ENCODE peak calls at places on chromosomes 5 and 9, in ten cellular contexts. I is psoas muscle, G is tibial nerve, D is right cardiac atrium, W is lower lobe of right lung, H is heart right ventricle, E is choroid plexus epithelial cell, R is lower leg skin, L is upper lobe of left lung, V is OCI-LY7. Q is an unnamed sample.

GRCh38 chr9:117906763-117907162 is 202.6 kb downstream of the TLR4 start:
- DNase-seq in I (no peak), G (no peak), D (no peak), W (no peak), H (no peak), E (no peak), R (no peak), L (no peak), V (no peak), Q (no peak)

GRCh38 chr5:73967347-73967746 is 341.4 kb downstream of the ARHGEF28 start:
- DNase-seq in I (no peak), G (no peak), D (no peak), W (no peak), H (no peak), E (peak), R (no peak), L (no peak), V (no peak), Q (no peak)

GRCh38 chr5:157582731-157583580 is 7.4 kb upstream of the ADAM19 start:
- DNase-seq in I (no peak), G (no peak), D (no peak), W (no peak), H (no peak), E (no peak), R (no peak), L (no peak), V (no peak), Q (no peak)

GRCh38 chr5:168809218-168809617 is 230.1 kb upstream of the PANK3 start:
- DNase-seq in I (no peak), G (no peak), D (no peak), W (no peak), H (no peak), E (no peak), R (no peak), L (no peak), V (no peak), Q (no peak)

GRCh38 chr5:177270653-177271052 is 32.9 kb downstream of the RAB24 start:
- DNase-seq in I (no peak), G (no peak), D (no peak), W (no peak), H (no peak), E (no peak), R (no peak), L (no peak), V (no peak), Q (no peak)

GRCh38 chr5:94009161-94009560 is 267.8 kb upstream of the POU5F2 start:
- DNase-seq in I (no peak), G (no peak), D (no peak), W (no peak), H (no peak), E (no peak), R (no peak), L (no peak), V (no peak), Q (no peak)

GRCh38 chr5:36820900-36821299 is 55.7 kb upstream of the NIPBL start:
- DNase-seq in I (no peak), G (no peak), D (no peak), W (no peak), H (no peak), E (no peak), R (no peak), L (peak), V (no peak), Q (no peak)

GRCh38 chr5:178314961-178315820 is 82.6 kb upstream of the PHYKPL start:
- DNase-seq in I (no peak), G (no peak), D (no peak), W (peak), H (no peak), E (no peak), R (no peak), L (no peak), V (no peak), Q (no peak)

GRCh38 chr9:34508463-34508862 is 14.3 kb downstream of the ENHO start:
- DNase-seq in I (no peak), G (no peak), D (no peak), W (no peak), H (no peak), E (no peak), R (no peak), L (no peak), V (no peak), Q (no peak)

GRCh38 chr5:14268738-14269137 is 125.6 kb downstream of the TRIO start:
- DNase-seq in I (no peak), G (peak), D (peak), W (no peak), H (peak), E (peak), R (no peak), L (no peak), V (no peak), Q (peak)
- H3K4me3 ChIP-seq in I (peak), G (no peak), D (no peak), W (no peak), H (no peak), E (no peak), R (no peak), L (no peak), V (no peak), Q (peak)

GRCh38 chr9:33164138-33164809 is 2.9 kb downstream of the B4GALT1 start:
- DNase-seq in I (no peak), G (peak), D (no peak), W (no peak), H (peak), E (peak), R (no peak), L (no peak), V (peak), Q (no peak)
- H3K4me3 ChIP-seq in I (peak), G (peak), D (peak), W (peak), H (peak), E (peak), R (no peak), L (peak), V (peak), Q (peak)

GRCh38 chr5:35617060-35617434 is 616 bp upstream of the SPEF2 start:
- DNase-seq in I (no peak), G (no peak), D (no peak), W (no peak), H (no peak), E (no peak), R (no peak), L (no peak), V (no peak), Q (no peak)
- H3K4me3 ChIP-seq in I (peak), G (peak), D (peak), W (peak), H (peak), E (peak), R (no peak), L (peak), V (no peak), Q (peak)

GRCh38 chr5:40799248-40799647 is 1.1 kb upstream of the PRKAA1 start:
- DNase-seq in I (no peak), G (no peak), D (no peak), W (no peak), H (no peak), E (peak), R (no peak), L (no peak), V (no peak), Q (peak)
- H3K4me3 ChIP-seq in I (peak), G (no peak), D (no peak), W (peak), H (peak), E (peak), R (no peak), L (no peak), V (peak), Q (peak)

Q was measured in adipocyte.